ENCODE peak calls at places on chromosomes 4 and X, in four cellular contexts. C, D, B and F are unnamed samples.

GRCh38 chr4:14581741-14582140 is 420.5 kb upstream of the CPEB2 start:
- DNase-seq in C (no peak), D (no peak), B (no peak), F (no peak)

GRCh38 chr4:124266706-124267105 is 445.8 kb downstream of the ANKRD50 start:
- DNase-seq in C (no peak), D (no peak), B (no peak), F (no peak)

GRCh38 chr4:94457692-94458106 is 6.0 kb downstream of the PDLIM5 start:
- DNase-seq in C (no peak), D (no peak), B (no peak), F (no peak)

GRCh38 chrX:69096963-69097362 is 68.3 kb downstream of the PJA1 start:
- DNase-seq in C (no peak), D (no peak), B (no peak), F (no peak)

GRCh38 chr4:188221090-188221489 is 81.8 kb downstream of the TRIML1 start:
- DNase-seq in C (no peak), D (peak), B (no peak), F (peak)

GRCh38 chr4:95129036-95129435 is 371.3 kb downstream of the BMPR1B start:
- DNase-seq in C (no peak), D (no peak), B (no peak), F (no peak)

GRCh38 chrX:112849010-112849409 is 8.4 kb upstream of the AMOT start:
- DNase-seq in C (no peak), D (no peak), B (no peak), F (no peak)

GRCh38 chr4:126977306-126977705 is 655.5 kb upstream of the INTU start:
- DNase-seq in C (no peak), D (no peak), B (no peak), F (no peak)

GRCh38 chrX:119659522-119659921 is 33.4 kb downstream of the SEPTIN6 start:
- DNase-seq in C (no peak), D (no peak), B (no peak), F (no peak)

GRCh38 chr4:188266386-188266785 is 127.1 kb downstream of the TRIML1 start:
- DNase-seq in C (no peak), D (peak), B (no peak), F (peak)

GRCh38 chr4:129167640-129168260 is 71.8 kb downstream of the C4orf33 start:
- DNase-seq in C (no peak), D (no peak), B (no peak), F (no peak)

GRCh38 chr4:125104616-125105015 is 210.1 kb upstream of the FAT4 start:
- DNase-seq in C (no peak), D (no peak), B (no peak), F (no peak)

GRCh38 chr4:140052050-140052449 is 101.9 kb downstream of the MAML3 start:
- DNase-seq in C (no peak), D (no peak), B (peak), F (peak)